ENCODE peak calls at places on chromosomes 11 and 22, in four cellular contexts. One of them, this sample, is unnamed.

GRCh38 chr11:6625156-6625831 is 6.1 kb upstream of the TPP1 start:
- DNase-seq in HL-60: no peak
- DNase-seq in K562: no peak
- DNase-seq in GM12878: no peak
- DNase-seq in this sample: no peak

GRCh38 chr11:74010306-74010981 is 1.6 kb upstream of the UCP3 start:
- DNase-seq in HL-60: no peak
- DNase-seq in K562: peak; percentile 63
- DNase-seq in GM12878: no peak
- DNase-seq in this sample: no peak

GRCh38 chr11:126415669-126416420 is 60.4 kb downstream of the ST3GAL4 start:
- DNase-seq in HL-60: no peak
- DNase-seq in K562: no peak
- DNase-seq in GM12878: no peak
- DNase-seq in this sample: no peak

GRCh38 chr11:34905666-34906065 is 10.5 kb downstream of the APIP start:
- DNase-seq in HL-60: no peak
- DNase-seq in K562: no peak
- DNase-seq in GM12878: no peak
- DNase-seq in this sample: no peak

GRCh38 chr11:115682101-115682500 is 177.9 kb upstream of the CADM1 start:
- DNase-seq in HL-60: no peak
- DNase-seq in K562: no peak
- DNase-seq in GM12878: no peak
- DNase-seq in this sample: no peak

GRCh38 chr11:73553266-73553665 is 44.6 kb downstream of the FAM168A start:
- DNase-seq in HL-60: no peak
- DNase-seq in K562: no peak
- DNase-seq in GM12878: no peak
- DNase-seq in this sample: no peak

GRCh38 chr22:44861245-44861644 is 108.9 kb downstream of the ARHGAP8 start:
- DNase-seq in HL-60: no peak
- DNase-seq in K562: no peak
- DNase-seq in GM12878: no peak
- DNase-seq in this sample: no peak

GRCh38 chr22:21823740-21824438 is 43.6 kb downstream of the MAPK1 start:
- DNase-seq in HL-60: no peak
- DNase-seq in K562: peak; percentile 75
- DNase-seq in GM12878: no peak
- DNase-seq in this sample: no peak

GRCh38 chr11:86202013-86202336 is 42.6 kb upstream of the EED start:
- DNase-seq in HL-60: peak; percentile 40
- DNase-seq in K562: no peak
- DNase-seq in GM12878: no peak
- DNase-seq in this sample: no peak

GRCh38 chr11:56932572-56933235 is 56.0 kb upstream of the OR5AK2 start:
- DNase-seq in HL-60: no peak
- DNase-seq in K562: no peak
- DNase-seq in GM12878: no peak
- DNase-seq in this sample: no peak

GRCh38 chr11:8601376-8602133 is 7.5 kb upstream of the STK33 start:
- DNase-seq in HL-60: no peak
- DNase-seq in K562: no peak
- DNase-seq in GM12878: no peak
- DNase-seq in this sample: no peak

GRCh38 chr11:46307785-46308341 is 30.4 kb downstream of the CREB3L1 start:
- DNase-seq in HL-60: no peak
- DNase-seq in K562: no peak
- DNase-seq in GM12878: no peak
- DNase-seq in this sample: no peak

GRCh38 chr11:46309669-46310288 is 32.3 kb downstream of the CREB3L1 start:
- DNase-seq in HL-60: peak; percentile 69
- DNase-seq in K562: peak; percentile 85
- DNase-seq in GM12878: no peak
- DNase-seq in this sample: peak; percentile 59

GRCh38 chr11:46306296-46306853 is 28.9 kb downstream of the CREB3L1 start:
- DNase-seq in HL-60: no peak
- DNase-seq in K562: no peak
- DNase-seq in GM12878: no peak
- DNase-seq in this sample: no peak

GRCh38 chr11:46307369-46307768 is 29.9 kb downstream of the CREB3L1 start:
- DNase-seq in HL-60: no peak
- DNase-seq in K562: no peak
- DNase-seq in GM12878: no peak
- DNase-seq in this sample: no peak

DNA sequence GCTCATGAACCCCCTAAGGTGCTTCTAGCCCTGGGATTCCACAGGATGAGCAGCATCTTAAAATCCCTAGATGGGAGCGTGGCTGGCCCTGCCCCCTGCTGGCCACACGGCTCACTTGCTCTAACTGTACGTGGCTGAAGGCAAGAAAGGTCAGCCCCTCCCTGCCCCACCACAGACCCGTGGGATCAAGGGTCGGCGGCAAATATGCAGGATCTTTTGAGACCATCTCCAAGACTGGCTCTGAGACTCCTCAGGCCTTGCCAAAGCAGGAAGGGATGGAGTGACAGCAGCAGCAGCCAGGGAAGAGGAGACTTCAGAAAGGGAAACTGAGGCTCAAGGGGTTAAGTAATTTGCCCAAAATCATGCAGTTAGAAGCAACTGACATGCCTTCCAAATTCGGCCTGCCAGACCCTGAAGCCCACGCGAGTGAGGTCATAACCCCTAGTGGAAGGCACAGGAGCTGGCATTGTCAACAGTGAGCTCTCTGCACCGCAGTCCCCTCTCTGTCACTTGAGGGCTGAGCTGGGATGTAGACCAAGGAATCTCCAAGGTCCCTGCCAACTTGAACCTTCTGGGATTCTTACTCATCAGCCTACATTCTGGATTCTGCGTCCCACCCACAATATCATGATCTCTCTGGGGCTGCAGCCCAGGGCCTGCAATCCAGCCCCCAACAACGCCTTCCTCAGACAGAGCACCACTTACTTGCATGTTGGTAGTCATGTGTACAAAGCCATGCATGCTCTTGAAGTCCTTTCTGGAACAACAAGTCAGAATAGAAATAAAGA is 31.4 kb downstream of the CREB3L1 start:
- DNase-seq in HL-60: no peak
- DNase-seq in K562: peak; percentile 86
- DNase-seq in GM12878: no peak
- DNase-seq in this sample: peak; percentile 76
- TF ChIP-seq SPI1 in HL-60: no peak
- TF ChIP-seq SPI1 in K562: no peak
- TF ChIP-seq SPI1 in GM12878: no peak
- TF ChIP-seq SPI1 in this sample: no peak

GRCh38 chr11:82900277-82901164 is at the start of gene PRCP:
- DNase-seq in HL-60: peak; percentile 80
- DNase-seq in K562: peak; percentile 91
- DNase-seq in GM12878: peak; percentile 84
- DNase-seq in this sample: peak; percentile 77
- TF ChIP-seq SPI1 in HL-60: peak; percentile 80
- TF ChIP-seq SPI1 in K562: peak; percentile 56
- TF ChIP-seq SPI1 in GM12878: no peak
- TF ChIP-seq SPI1 in this sample: no peak

GRCh38 chr11:62671272-62671603 is 235 bp upstream of the UQCC3 start:
- DNase-seq in HL-60: no peak
- DNase-seq in K562: no peak
- DNase-seq in GM12878: no peak
- DNase-seq in this sample: no peak
- TF ChIP-seq SPI1 in HL-60: no peak
- TF ChIP-seq SPI1 in K562: no peak
- TF ChIP-seq SPI1 in GM12878: no peak
- TF ChIP-seq SPI1 in this sample: no peak

DNA sequence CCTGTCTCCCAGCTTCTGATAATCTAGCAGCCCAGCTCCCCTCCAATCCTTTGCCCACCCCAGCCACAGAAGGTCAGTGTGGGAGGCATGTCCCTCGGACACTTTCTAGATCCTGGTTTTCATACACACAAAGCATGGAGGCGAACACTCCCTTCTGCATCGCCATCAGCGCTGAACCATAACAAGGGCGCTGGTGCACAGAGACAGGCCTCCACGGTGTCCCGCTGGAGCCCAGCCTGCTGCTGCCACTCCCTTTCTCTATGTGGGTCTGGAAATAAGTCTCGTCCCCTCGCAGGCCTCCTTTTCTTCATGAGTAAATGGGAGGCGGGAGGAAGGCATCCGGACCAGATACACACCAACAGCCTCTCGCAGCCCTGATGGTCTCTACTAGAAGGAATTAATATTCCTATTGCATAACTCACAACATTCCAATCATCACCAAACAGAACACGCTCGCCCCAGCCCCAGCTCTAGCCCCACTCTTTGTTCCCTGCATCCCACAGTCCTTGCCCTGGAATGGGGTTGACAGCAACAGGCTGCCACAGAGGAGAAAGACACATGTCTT is 14.8 kb downstream of the RASD2 start:
- DNase-seq in HL-60: no peak
- DNase-seq in K562: no peak
- DNase-seq in GM12878: no peak
- DNase-seq in this sample: no peak
- TF ChIP-seq SPI1 in HL-60: no peak
- TF ChIP-seq SPI1 in K562: no peak
- TF ChIP-seq SPI1 in GM12878: no peak
- TF ChIP-seq SPI1 in this sample: no peak

GRCh38 chr11:120571476-120571875 is 59.9 kb downstream of the GRIK4 start:
- DNase-seq in HL-60: no peak
- DNase-seq in K562: no peak
- DNase-seq in GM12878: no peak
- DNase-seq in this sample: no peak
- TF ChIP-seq SPI1 in HL-60: no peak
- TF ChIP-seq SPI1 in K562: no peak
- TF ChIP-seq SPI1 in GM12878: no peak
- TF ChIP-seq SPI1 in this sample: no peak

DNA sequence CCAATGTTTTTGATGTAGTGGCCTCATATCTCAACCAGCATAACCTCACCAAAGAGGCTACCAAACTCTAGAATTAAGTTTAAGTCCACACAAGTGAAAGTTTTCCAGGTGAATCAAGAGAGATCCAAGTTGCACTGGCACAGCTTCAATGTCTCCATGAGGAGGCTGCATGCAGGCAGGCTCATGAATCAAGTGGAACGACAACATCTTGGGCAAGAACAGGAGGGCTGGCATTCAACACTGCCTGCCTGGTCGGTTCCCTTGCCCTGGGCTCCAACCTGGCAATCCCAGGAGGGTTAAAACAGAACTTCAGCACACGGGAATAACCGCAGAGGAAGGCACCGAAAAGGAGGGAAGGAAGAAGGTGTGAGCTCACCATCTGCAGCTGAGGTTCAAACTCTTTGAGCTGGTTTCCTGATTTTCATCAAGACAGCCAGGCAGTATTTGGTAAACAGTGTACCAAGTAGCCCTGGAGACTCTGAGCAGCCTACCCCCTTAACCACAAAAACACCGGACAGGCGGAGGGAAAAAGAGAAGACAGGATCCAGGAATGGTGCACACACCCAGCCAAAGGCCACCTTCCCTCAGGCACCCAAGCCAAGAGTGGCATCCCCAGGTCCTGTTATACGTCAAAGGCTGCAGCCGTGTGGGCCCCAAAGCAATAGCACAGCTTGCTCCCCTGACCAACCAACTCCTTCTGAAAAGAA is 1.4 kb downstream of the PACSIN2 start:
- DNase-seq in HL-60: no peak
- DNase-seq in K562: no peak
- DNase-seq in GM12878: no peak
- DNase-seq in this sample: no peak
- TF ChIP-seq SPI1 in HL-60: peak; percentile 15
- TF ChIP-seq SPI1 in K562: no peak
- TF ChIP-seq SPI1 in GM12878: no peak
- TF ChIP-seq SPI1 in this sample: no peak

GRCh38 chr11:45087761-45088160 is 58.7 kb upstream of the PRDM11 start:
- DNase-seq in HL-60: no peak
- DNase-seq in K562: no peak
- DNase-seq in GM12878: no peak
- DNase-seq in this sample: no peak

GRCh38 chr11:45090607-45091006 is 55.8 kb upstream of the PRDM11 start:
- DNase-seq in HL-60: no peak
- DNase-seq in K562: no peak
- DNase-seq in GM12878: no peak
- DNase-seq in this sample: no peak

GRCh38 chr11:45089845-45090499 is 56.5 kb upstream of the PRDM11 start:
- DNase-seq in HL-60: no peak
- DNase-seq in K562: no peak
- DNase-seq in GM12878: no peak
- DNase-seq in this sample: no peak

GRCh38 chr11:45087301-45087700 is 59.1 kb upstream of the PRDM11 start:
- DNase-seq in HL-60: no peak
- DNase-seq in K562: no peak
- DNase-seq in GM12878: no peak
- DNase-seq in this sample: no peak

GRCh38 chr11:45089251-45089650 is 57.2 kb upstream of the PRDM11 start:
- DNase-seq in HL-60: no peak
- DNase-seq in K562: no peak
- DNase-seq in GM12878: no peak
- DNase-seq in this sample: no peak
- TF ChIP-seq SPI1 in HL-60: no peak
- TF ChIP-seq SPI1 in K562: no peak
- TF ChIP-seq SPI1 in GM12878: no peak
- TF ChIP-seq SPI1 in this sample: no peak

This sample was measured in GM12891.